ENCODE peak calls at places on chromosomes 13 and 19, in eight cellular contexts. One of them, this sample, is unnamed.

GRCh38 chr13:21012211-21012610 is 49.2 kb downstream of the LATS2 start:
- DNase-seq in activated naive CD4-positive, alpha-beta T cell treated with anti-CD3 and anti-CD28 coated beads, Interleukin-2, amount 10 ng/mL, durations not matched to agents 7 days and 5 days: no peak
- DNase-seq in GDM1: no peak
- DNase-seq in glutamatergic neuron: no peak
- DNase-seq in spleen: no peak
- DNase-seq in SW480: no peak
- DNase-seq in left cardiac atrium: no peak
- DNase-seq in pancreas: no peak
- DNase-seq in this sample: no peak

GRCh38 chr13:41461527-41462124 is 4.3 kb downstream of the RGCC start:
- DNase-seq in glutamatergic neuron: no peak
- DNase-seq in activated naive CD4-positive, alpha-beta T cell treated with anti-CD3 and anti-CD28 coated beads, Interleukin-2, amount 10 ng/mL, durations not matched to agents 7 days and 5 days: no peak
- DNase-seq in SW480: no peak
- DNase-seq in pancreas: no peak
- DNase-seq in spleen: no peak
- DNase-seq in left cardiac atrium: no peak
- DNase-seq in GDM1: no peak
- DNase-seq in this sample: no peak

GRCh38 chr19:1491849-1492170 is 829 bp downstream of the REEP6 start:
- DNase-seq in glutamatergic neuron: no peak
- DNase-seq in GDM1: no peak
- DNase-seq in spleen: no peak
- DNase-seq in left cardiac atrium: no peak
- DNase-seq in pancreas: no peak
- DNase-seq in SW480: no peak
- DNase-seq in activated naive CD4-positive, alpha-beta T cell treated with anti-CD3 and anti-CD28 coated beads, Interleukin-2, amount 10 ng/mL, durations not matched to agents 7 days and 5 days: no peak
- DNase-seq in this sample: no peak

GRCh38 chr19:36421749-36422481 is 3.5 kb upstream of the ZFP82 start:
- DNase-seq in spleen: peak; percentile 68
- DNase-seq in SW480: no peak
- DNase-seq in pancreas: no peak
- DNase-seq in GDM1: no peak
- DNase-seq in activated naive CD4-positive, alpha-beta T cell treated with anti-CD3 and anti-CD28 coated beads, Interleukin-2, amount 10 ng/mL, durations not matched to agents 7 days and 5 days: no peak
- DNase-seq in left cardiac atrium: no peak
- DNase-seq in glutamatergic neuron: no peak
- DNase-seq in this sample: no peak

GRCh38 chr13:51770681-51771417 is 33.1 kb downstream of the DHRS12 start:
- DNase-seq in GDM1: no peak
- DNase-seq in SW480: no peak
- DNase-seq in pancreas: peak; percentile 47
- DNase-seq in spleen: no peak
- DNase-seq in left cardiac atrium: no peak
- DNase-seq in activated naive CD4-positive, alpha-beta T cell treated with anti-CD3 and anti-CD28 coated beads, Interleukin-2, amount 10 ng/mL, durations not matched to agents 7 days and 5 days: no peak
- DNase-seq in glutamatergic neuron: no peak
- DNase-seq in this sample: no peak

GRCh38 chr13:52650731-52651130 is 1.9 kb upstream of the SUGT1 start:
- DNase-seq in glutamatergic neuron: no peak
- DNase-seq in pancreas: no peak
- DNase-seq in GDM1: no peak
- DNase-seq in activated naive CD4-positive, alpha-beta T cell treated with anti-CD3 and anti-CD28 coated beads, Interleukin-2, amount 10 ng/mL, durations not matched to agents 7 days and 5 days: no peak
- DNase-seq in SW480: no peak
- DNase-seq in left cardiac atrium: no peak
- DNase-seq in spleen: no peak
- DNase-seq in this sample: no peak

GRCh38 chr19:6298413-6298812 is 18.6 kb upstream of the MLLT1 start:
- DNase-seq in glutamatergic neuron: no peak
- DNase-seq in left cardiac atrium: no peak
- DNase-seq in spleen: peak; percentile 49
- DNase-seq in GDM1: no peak
- DNase-seq in activated naive CD4-positive, alpha-beta T cell treated with anti-CD3 and anti-CD28 coated beads, Interleukin-2, amount 10 ng/mL, durations not matched to agents 7 days and 5 days: no peak
- DNase-seq in SW480: no peak
- DNase-seq in pancreas: no peak
- DNase-seq in this sample: no peak

GRCh38 chr19:11295665-11296245 is at the start of gene TSPAN16:
- DNase-seq in pancreas: no peak
- DNase-seq in spleen: no peak
- DNase-seq in GDM1: no peak
- DNase-seq in left cardiac atrium: no peak
- DNase-seq in SW480: no peak
- DNase-seq in glutamatergic neuron: no peak
- DNase-seq in activated naive CD4-positive, alpha-beta T cell treated with anti-CD3 and anti-CD28 coated beads, Interleukin-2, amount 10 ng/mL, durations not matched to agents 7 days and 5 days: no peak
- DNase-seq in this sample: no peak

GRCh38 chr19:34306824-34307223 is 52.5 kb downstream of the GARRE1 start:
- DNase-seq in spleen: no peak
- DNase-seq in GDM1: no peak
- DNase-seq in SW480: no peak
- DNase-seq in pancreas: no peak
- DNase-seq in activated naive CD4-positive, alpha-beta T cell treated with anti-CD3 and anti-CD28 coated beads, Interleukin-2, amount 10 ng/mL, durations not matched to agents 7 days and 5 days: no peak
- DNase-seq in left cardiac atrium: no peak
- DNase-seq in glutamatergic neuron: no peak
- DNase-seq in this sample: no peak

GRCh38 chr19:14118165-14119051 is 846 bp upstream of the PRKACA start:
- DNase-seq in activated naive CD4-positive, alpha-beta T cell treated with anti-CD3 and anti-CD28 coated beads, Interleukin-2, amount 10 ng/mL, durations not matched to agents 7 days and 5 days: peak; percentile 56
- DNase-seq in pancreas: peak; percentile 57
- DNase-seq in glutamatergic neuron: peak; percentile 25
- DNase-seq in left cardiac atrium: peak; percentile 88
- DNase-seq in GDM1: peak; percentile 38
- DNase-seq in SW480: peak; percentile 43
- DNase-seq in spleen: peak; percentile 89
- DNase-seq in this sample: peak; percentile 47

GRCh38 chr13:113404723-113405471 is 41.0 kb upstream of the GRTP1 start:
- DNase-seq in left cardiac atrium: no peak
- DNase-seq in GDM1: no peak
- DNase-seq in SW480: peak; percentile 19
- DNase-seq in pancreas: no peak
- DNase-seq in spleen: no peak
- DNase-seq in activated naive CD4-positive, alpha-beta T cell treated with anti-CD3 and anti-CD28 coated beads, Interleukin-2, amount 10 ng/mL, durations not matched to agents 7 days and 5 days: peak; percentile 12
- DNase-seq in glutamatergic neuron: no peak
- DNase-seq in this sample: peak; percentile 82

GRCh38 chr13:31965361-31966066 is 66.1 kb upstream of the FRY start:
- DNase-seq in left cardiac atrium: no peak
- DNase-seq in glutamatergic neuron: no peak
- DNase-seq in pancreas: peak; percentile 28
- DNase-seq in spleen: no peak
- DNase-seq in activated naive CD4-positive, alpha-beta T cell treated with anti-CD3 and anti-CD28 coated beads, Interleukin-2, amount 10 ng/mL, durations not matched to agents 7 days and 5 days: no peak
- DNase-seq in SW480: no peak
- DNase-seq in GDM1: no peak
- DNase-seq in this sample: no peak

GRCh38 chr19:2627319-2627829 is 75.1 kb downstream of the GNG7 start:
- DNase-seq in spleen: peak; percentile 95
- DNase-seq in left cardiac atrium: peak; percentile 85
- DNase-seq in SW480: peak; percentile 83
- DNase-seq in GDM1: no peak
- DNase-seq in pancreas: peak; percentile 85
- DNase-seq in activated naive CD4-positive, alpha-beta T cell treated with anti-CD3 and anti-CD28 coated beads, Interleukin-2, amount 10 ng/mL, durations not matched to agents 7 days and 5 days: no peak
- DNase-seq in glutamatergic neuron: no peak
- DNase-seq in this sample: no peak

GRCh38 chr13:106083620-106084350 is 451.7 kb downstream of the EFNB2 start:
- DNase-seq in spleen: no peak
- DNase-seq in left cardiac atrium: no peak
- DNase-seq in SW480: peak; percentile 45
- DNase-seq in glutamatergic neuron: no peak
- DNase-seq in GDM1: no peak
- DNase-seq in activated naive CD4-positive, alpha-beta T cell treated with anti-CD3 and anti-CD28 coated beads, Interleukin-2, amount 10 ng/mL, durations not matched to agents 7 days and 5 days: no peak
- DNase-seq in pancreas: peak; percentile 17
- DNase-seq in this sample: no peak

GRCh38 chr13:29479716-29480492 is 115.6 kb downstream of the SLC7A1 start:
- DNase-seq in pancreas: no peak
- DNase-seq in GDM1: no peak
- DNase-seq in activated naive CD4-positive, alpha-beta T cell treated with anti-CD3 and anti-CD28 coated beads, Interleukin-2, amount 10 ng/mL, durations not matched to agents 7 days and 5 days: no peak
- DNase-seq in glutamatergic neuron: no peak
- DNase-seq in left cardiac atrium: no peak
- DNase-seq in spleen: peak; percentile 77
- DNase-seq in SW480: no peak
- DNase-seq in this sample: no peak

GRCh38 chr19:8041553-8041952 is 11.0 kb upstream of the CCL25 start:
- DNase-seq in glutamatergic neuron: no peak
- DNase-seq in activated naive CD4-positive, alpha-beta T cell treated with anti-CD3 and anti-CD28 coated beads, Interleukin-2, amount 10 ng/mL, durations not matched to agents 7 days and 5 days: no peak
- DNase-seq in spleen: no peak
- DNase-seq in GDM1: no peak
- DNase-seq in pancreas: no peak
- DNase-seq in left cardiac atrium: no peak
- DNase-seq in SW480: no peak
- DNase-seq in this sample: no peak

GRCh38 chr19:2923510-2923909 is 21.3 kb downstream of the ZNF77 start:
- DNase-seq in spleen: no peak
- DNase-seq in left cardiac atrium: no peak
- DNase-seq in GDM1: no peak
- DNase-seq in activated naive CD4-positive, alpha-beta T cell treated with anti-CD3 and anti-CD28 coated beads, Interleukin-2, amount 10 ng/mL, durations not matched to agents 7 days and 5 days: no peak
- DNase-seq in SW480: no peak
- DNase-seq in pancreas: peak; percentile 35
- DNase-seq in glutamatergic neuron: no peak
- DNase-seq in this sample: no peak

GRCh38 chr13:41029629-41030028 is 10.5 kb upstream of the ELF1 start:
- DNase-seq in glutamatergic neuron: no peak
- DNase-seq in activated naive CD4-positive, alpha-beta T cell treated with anti-CD3 and anti-CD28 coated beads, Interleukin-2, amount 10 ng/mL, durations not matched to agents 7 days and 5 days: peak; percentile 34
- DNase-seq in GDM1: peak; percentile 42
- DNase-seq in SW480: no peak
- DNase-seq in pancreas: no peak
- DNase-seq in spleen: no peak
- DNase-seq in left cardiac atrium: no peak
- DNase-seq in this sample: no peak

GRCh38 chr13:46171223-46171622 is 10.8 kb downstream of the LCP1 start:
- DNase-seq in GDM1: no peak
- DNase-seq in activated naive CD4-positive, alpha-beta T cell treated with anti-CD3 and anti-CD28 coated beads, Interleukin-2, amount 10 ng/mL, durations not matched to agents 7 days and 5 days: no peak
- DNase-seq in SW480: no peak
- DNase-seq in spleen: no peak
- DNase-seq in pancreas: no peak
- DNase-seq in left cardiac atrium: no peak
- DNase-seq in glutamatergic neuron: no peak
- DNase-seq in this sample: no peak

GRCh38 chr13:42836930-42837329 is 55.5 kb downstream of the FAM216B start:
- DNase-seq in spleen: no peak
- DNase-seq in SW480: peak; percentile 26
- DNase-seq in pancreas: peak; percentile 7
- DNase-seq in GDM1: no peak
- DNase-seq in glutamatergic neuron: no peak
- DNase-seq in activated naive CD4-positive, alpha-beta T cell treated with anti-CD3 and anti-CD28 coated beads, Interleukin-2, amount 10 ng/mL, durations not matched to agents 7 days and 5 days: no peak
- DNase-seq in left cardiac atrium: no peak
- DNase-seq in this sample: no peak

GRCh38 chr13:111949311-111949710 is 117.6 kb upstream of the SOX1 start:
- DNase-seq in pancreas: no peak
- DNase-seq in SW480: no peak
- DNase-seq in GDM1: no peak
- DNase-seq in spleen: no peak
- DNase-seq in left cardiac atrium: no peak
- DNase-seq in glutamatergic neuron: no peak
- DNase-seq in activated naive CD4-positive, alpha-beta T cell treated with anti-CD3 and anti-CD28 coated beads, Interleukin-2, amount 10 ng/mL, durations not matched to agents 7 days and 5 days: no peak
- DNase-seq in this sample: no peak

GRCh38 chr13:67520886-67521285 is 290.8 kb upstream of the PCDH9 start:
- DNase-seq in activated naive CD4-positive, alpha-beta T cell treated with anti-CD3 and anti-CD28 coated beads, Interleukin-2, amount 10 ng/mL, durations not matched to agents 7 days and 5 days: no peak
- DNase-seq in pancreas: no peak
- DNase-seq in glutamatergic neuron: no peak
- DNase-seq in GDM1: no peak
- DNase-seq in SW480: no peak
- DNase-seq in spleen: no peak
- DNase-seq in left cardiac atrium: no peak
- DNase-seq in this sample: no peak

GRCh38 chr19:15373644-15374043 is 5.9 kb downstream of the AKAP8 start:
- DNase-seq in GDM1: no peak
- DNase-seq in spleen: peak; percentile 59
- DNase-seq in glutamatergic neuron: no peak
- DNase-seq in activated naive CD4-positive, alpha-beta T cell treated with anti-CD3 and anti-CD28 coated beads, Interleukin-2, amount 10 ng/mL, durations not matched to agents 7 days and 5 days: no peak
- DNase-seq in left cardiac atrium: no peak
- DNase-seq in SW480: no peak
- DNase-seq in pancreas: no peak
- DNase-seq in this sample: no peak

GRCh38 chr19:47660435-47660832 is 51.5 kb downstream of the BICRA start:
- DNase-seq in SW480: peak; percentile 77
- DNase-seq in activated naive CD4-positive, alpha-beta T cell treated with anti-CD3 and anti-CD28 coated beads, Interleukin-2, amount 10 ng/mL, durations not matched to agents 7 days and 5 days: no peak
- DNase-seq in spleen: no peak
- DNase-seq in glutamatergic neuron: no peak
- DNase-seq in left cardiac atrium: no peak
- DNase-seq in pancreas: no peak
- DNase-seq in GDM1: no peak
- DNase-seq in this sample: no peak

GRCh38 chr13:43270043-43270830 is 246.9 kb downstream of the DNAJC15 start:
- DNase-seq in spleen: no peak
- DNase-seq in GDM1: no peak
- DNase-seq in glutamatergic neuron: no peak
- DNase-seq in pancreas: no peak
- DNase-seq in activated naive CD4-positive, alpha-beta T cell treated with anti-CD3 and anti-CD28 coated beads, Interleukin-2, amount 10 ng/mL, durations not matched to agents 7 days and 5 days: no peak
- DNase-seq in SW480: no peak
- DNase-seq in left cardiac atrium: no peak
- DNase-seq in this sample: no peak

GRCh38 chr19:50534478-50534877 is 20.8 kb upstream of the ASPDH start:
- DNase-seq in glutamatergic neuron: no peak
- DNase-seq in pancreas: no peak
- DNase-seq in left cardiac atrium: no peak
- DNase-seq in SW480: no peak
- DNase-seq in GDM1: no peak
- DNase-seq in activated naive CD4-positive, alpha-beta T cell treated with anti-CD3 and anti-CD28 coated beads, Interleukin-2, amount 10 ng/mL, durations not matched to agents 7 days and 5 days: no peak
- DNase-seq in spleen: no peak
- DNase-seq in this sample: no peak

GRCh38 chr13:97948041-97948440 is 5.4 kb upstream of the IPO5 start:
- DNase-seq in left cardiac atrium: no peak
- DNase-seq in GDM1: no peak
- DNase-seq in activated naive CD4-positive, alpha-beta T cell treated with anti-CD3 and anti-CD28 coated beads, Interleukin-2, amount 10 ng/mL, durations not matched to agents 7 days and 5 days: no peak
- DNase-seq in glutamatergic neuron: no peak
- DNase-seq in spleen: no peak
- DNase-seq in pancreas: no peak
- DNase-seq in SW480: no peak
- DNase-seq in this sample: no peak

GRCh38 chr13:67023088-67023893 is 206.8 kb downstream of the PCDH9 start:
- DNase-seq in glutamatergic neuron: no peak
- DNase-seq in left cardiac atrium: no peak
- DNase-seq in SW480: peak; percentile 52
- DNase-seq in activated naive CD4-positive, alpha-beta T cell treated with anti-CD3 and anti-CD28 coated beads, Interleukin-2, amount 10 ng/mL, durations not matched to agents 7 days and 5 days: no peak
- DNase-seq in pancreas: no peak
- DNase-seq in GDM1: peak; percentile 1
- DNase-seq in spleen: no peak
- DNase-seq in this sample: peak; percentile 76

GRCh38 chr19:52946322-52947310 is 16.1 kb downstream of the ZNF816 start:
- DNase-seq in glutamatergic neuron: peak; percentile 65
- DNase-seq in activated naive CD4-positive, alpha-beta T cell treated with anti-CD3 and anti-CD28 coated beads, Interleukin-2, amount 10 ng/mL, durations not matched to agents 7 days and 5 days: no peak
- DNase-seq in SW480: no peak
- DNase-seq in left cardiac atrium: peak; percentile 85
- DNase-seq in pancreas: peak; percentile 81
- DNase-seq in GDM1: no peak
- DNase-seq in spleen: no peak
- DNase-seq in this sample: no peak

GRCh38 chr19:38917921-38918491 is 6.0 kb upstream of the CCER2 start:
- DNase-seq in glutamatergic neuron: peak; percentile 50
- DNase-seq in pancreas: no peak
- DNase-seq in left cardiac atrium: no peak
- DNase-seq in activated naive CD4-positive, alpha-beta T cell treated with anti-CD3 and anti-CD28 coated beads, Interleukin-2, amount 10 ng/mL, durations not matched to agents 7 days and 5 days: no peak
- DNase-seq in GDM1: no peak
- DNase-seq in spleen: peak; percentile 44
- DNase-seq in SW480: peak; percentile 65
- DNase-seq in this sample: no peak